ENCODE peak calls at places on chromosomes 5 and 9, in four cellular contexts. O, G, F and L are unnamed samples.

GRCh38 chr5:180153099-180153498 is 55.9 kb downstream of the RASGEF1C start:
- DNase-seq in G (no peak), O (no peak), F (no peak), L (no peak)

GRCh38 chr9:8599937-8600336 is 800.4 kb upstream of the DMAC1 start:
- DNase-seq in G (no peak), O (no peak), F (no peak), L (no peak)

GRCh38 chr9:136631038-136632000 is 31.4 kb upstream of the EGFL7 start:
- DNase-seq in O (peak; percentile 74), G (peak; percentile 77), F (peak; percentile 40), L (peak; percentile 80)

GRCh38 chr9:120918931-120919638 is 7.5 kb downstream of the TRAF1 start:
- DNase-seq in G (no peak), O (no peak), F (no peak), L (no peak)

GRCh38 chr5:97096096-97096648 is 46.2 kb downstream of the LIX1 start:
- DNase-seq in G (no peak), F (no peak), O (no peak), L (no peak)

GRCh38 chr9:123326662-123327093 is 29.3 kb upstream of the CRB2 start:
- DNase-seq in G (peak; percentile 41), F (no peak), O (no peak), L (no peak)

GRCh38 chr5:42057254-42057690 is 132.2 kb downstream of the FBXO4 start:
- DNase-seq in O (peak; percentile 18), F (peak; percentile 20), G (peak; percentile 52), L (peak; percentile 43)

GRCh38 chr5:43141211-43141610 is 20.5 kb downstream of the ZNF131 start:
- DNase-seq in G (no peak), O (no peak), F (no peak), L (no peak)

GRCh38 chr9:123062306-123063171 is 29.1 kb downstream of the GPR21 start:
- DNase-seq in F (no peak), G (no peak), O (no peak), L (no peak)

GRCh38 chr5:150286820-150287219 is 2.8 kb downstream of the CAMK2A start:
- DNase-seq in F (no peak), O (peak; percentile 47), G (peak; percentile 74), L (no peak)

GRCh38 chr5:16754621-16755020 is 137.8 kb upstream of the RETREG1 start:
- DNase-seq in O (no peak), G (no peak), F (no peak), L (no peak)

GRCh38 chr9:22030101-22030598 is 21.0 kb upstream of the CDKN2B start:
- DNase-seq in F (no peak), G (no peak), O (no peak), L (peak; percentile 36)

GRCh38 chr5:14204785-14205321 is 61.7 kb downstream of the TRIO start:
- DNase-seq in O (no peak), G (no peak), F (no peak), L (no peak)
- TF ChIP-seq POLR2AphosphoS5 in O (no peak), G (no peak), F (no peak), L (peak; percentile 86)

GRCh38 chr5:120463026-120463770 is 902 bp upstream of the PRR16 start:
- DNase-seq in O (no peak), G (no peak), F (no peak), L (no peak)

GRCh38 chr5:120464627-120465280 is 654 bp downstream of the PRR16 start:
- DNase-seq in G (no peak), O (no peak), F (no peak), L (peak; percentile 9)

GRCh38 chr5:120463991-120464626 is at the start of gene PRR16:
- DNase-seq in O (peak; percentile 42), G (peak; percentile 22), F (no peak), L (peak; percentile 1)

GRCh38 chr5:120466337-120467006 is 2.4 kb downstream of the PRR16 start:
- DNase-seq in O (no peak), G (no peak), F (no peak), L (no peak)

DNA sequence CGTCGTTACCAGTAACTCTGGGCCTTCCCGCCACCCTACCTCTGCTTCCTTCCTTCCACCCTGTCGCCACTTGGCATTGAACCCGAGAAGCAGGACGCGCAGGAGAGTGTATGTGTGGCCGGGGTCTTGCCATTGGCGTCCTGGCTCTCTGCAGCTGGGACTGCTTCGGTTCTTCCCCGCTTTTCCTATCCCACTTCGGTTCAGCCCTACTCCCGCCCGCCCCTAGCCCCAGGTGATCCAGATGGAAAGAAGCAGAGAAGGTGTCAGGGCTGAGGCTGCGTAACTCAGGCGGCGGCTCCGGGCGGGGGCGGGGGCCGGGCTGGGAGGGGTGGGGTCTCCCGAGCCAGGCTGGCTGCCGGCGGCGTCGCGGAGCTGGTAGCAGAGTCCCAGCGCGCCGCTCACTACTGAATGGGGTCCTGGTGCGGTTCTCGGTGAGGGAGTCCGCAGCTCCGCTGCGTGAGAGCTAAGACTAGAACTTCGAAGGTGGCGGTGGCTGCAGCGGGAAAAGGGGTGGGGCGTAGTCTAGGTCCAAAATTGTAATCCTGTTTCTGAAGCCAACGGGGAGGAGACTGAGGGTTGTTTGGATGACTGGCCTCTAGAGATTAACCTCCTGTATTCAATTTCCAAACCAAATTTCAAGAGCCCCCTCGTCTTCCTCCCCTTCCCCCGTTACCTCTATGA is 1.3 kb downstream of the PRR16 start:
- DNase-seq in F (no peak), G (peak; percentile 16), O (no peak), L (no peak)
- TF ChIP-seq SPI1 in F (no peak), G (no peak), O (no peak), L (no peak)

GRCh38 chr5:176631383-176631970 is 1.0 kb downstream of the EIF4E1B start:
- DNase-seq in G (no peak), F (no peak), O (no peak), L (no peak)
- TF ChIP-seq POLR2AphosphoS5 in G (no peak), F (no peak), O (no peak), L (no peak)

DNA sequence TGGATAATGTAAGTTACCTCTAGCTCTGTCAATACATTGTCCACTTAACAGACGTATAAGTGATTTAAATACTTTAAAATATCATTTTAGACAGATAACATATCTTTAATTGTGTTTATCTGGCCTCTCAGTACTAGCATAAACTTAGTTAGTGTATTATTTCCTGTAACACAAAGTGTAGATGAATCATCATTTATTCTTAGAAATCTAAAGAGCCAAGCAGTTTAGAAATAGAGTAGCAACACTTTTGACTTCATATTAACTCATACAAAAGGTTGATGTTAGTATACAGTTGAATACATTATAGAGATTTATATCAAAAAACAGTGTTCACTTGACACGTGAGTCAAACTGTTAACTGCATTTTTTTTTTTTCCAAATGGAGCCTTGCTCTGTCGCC is 18.0 kb downstream of the NCBP1 start:
- DNase-seq in O (no peak), F (no peak), G (no peak), L (no peak)
- TF ChIP-seq SPI1 in O (no peak), F (no peak), G (no peak), L (no peak)

DNA sequence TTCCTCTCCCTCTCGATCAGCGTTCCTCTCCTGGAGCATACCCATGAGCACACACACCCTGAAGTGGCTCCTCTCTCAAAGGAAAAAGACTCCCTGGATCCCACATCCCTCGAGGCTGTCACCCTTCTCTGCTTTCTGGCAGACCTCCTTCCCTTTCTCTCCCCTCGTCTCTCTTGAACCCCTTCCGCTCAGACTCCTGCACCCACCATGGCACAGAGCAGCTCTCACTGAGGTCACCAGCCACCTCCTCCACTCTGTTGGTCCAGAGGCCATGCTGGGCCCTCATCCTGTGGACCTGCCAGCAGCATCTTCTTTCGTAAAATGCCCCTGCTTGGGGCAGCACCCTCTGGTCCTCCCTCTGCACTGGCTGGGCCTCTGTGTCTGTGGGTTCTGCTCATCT is 5.7 kb downstream of the B4GALT7 start:
- DNase-seq in O (no peak), F (no peak), G (no peak), L (no peak)
- TF ChIP-seq POLR2AphosphoS5 in O (no peak), F (no peak), G (no peak), L (no peak)